ENCODE peak calls at places on chromosomes 12 and 14, in eight cellular contexts. Y is cardiac muscle cell, B is thyroid gland, K is spleen, J is heart left ventricle, P is lower lobe of right lung, S is heart right ventricle, G is MM.1S. X is an unnamed sample.

GRCh38 chr12:98901189-98901588 is 256.1 kb downstream of the APAF1 start:
- DNase-seq in Y (peak; percentile 47), B (no peak), K (no peak), J (no peak), P (no peak), S (no peak), G (no peak), X (no peak)

GRCh38 chr12:13727707-13728147 is 253.7 kb downstream of the GRIN2B start:
- DNase-seq in Y (no peak), B (no peak), K (no peak), J (no peak), P (no peak), S (no peak), G (no peak), X (no peak)

GRCh38 chr12:112107728-112108447 is 695 bp downstream of the NAA25 start:
- DNase-seq in Y (peak; percentile 88), B (peak; percentile 29), K (no peak), J (no peak), P (peak; percentile 56), S (peak; percentile 57), G (peak; percentile 6), X (no peak)

GRCh38 chr12:13242926-13243325 is 46.4 kb downstream of the EMP1 start:
- DNase-seq in Y (no peak), B (no peak), K (no peak), J (no peak), P (no peak), S (no peak), G (no peak), X (no peak)

GRCh38 chr12:6917491-6918231 is 3.3 kb downstream of the ENO2 start:
- DNase-seq in Y (no peak), B (no peak), K (peak; percentile 49), J (peak; percentile 2), P (peak; percentile 11), S (no peak), G (no peak), X (no peak)

GRCh38 chr12:88746386-88746785 is 166.1 kb upstream of the KITLG start:
- DNase-seq in Y (no peak), B (no peak), K (no peak), J (no peak), P (no peak), S (no peak), G (no peak), X (no peak)

GRCh38 chr12:7899755-7900154 is 27.0 kb upstream of the SLC2A14 start:
- DNase-seq in Y (no peak), B (no peak), K (no peak), J (no peak), P (no peak), S (no peak), G (no peak), X (no peak)

GRCh38 chr12:56581418-56582145 is 48.5 kb downstream of the BAZ2A start:
- DNase-seq in Y (no peak), B (no peak), K (no peak), J (no peak), P (no peak), S (no peak), G (no peak), X (no peak)

GRCh38 chr14:21960636-21961035 is 287.0 kb upstream of the OR4E1 start:
- DNase-seq in Y (no peak), B (no peak), K (no peak), J (no peak), P (no peak), S (no peak), G (no peak), X (no peak)

GRCh38 chr12:122111070-122111750 is 32.7 kb downstream of the MLXIP start:
- DNase-seq in Y (no peak), B (no peak), K (no peak), J (no peak), P (no peak), S (no peak), G (no peak), X (peak; percentile 57)

GRCh38 chr12:587551-588322 is 75.5 kb downstream of the NINJ2 start:
- DNase-seq in Y (no peak), B (no peak), K (no peak), J (no peak), P (no peak), S (no peak), G (no peak), X (no peak)

GRCh38 chr12:126974779-126975178 is 1292.2 kb upstream of the TMEM132C start:
- DNase-seq in Y (peak; percentile 5), B (no peak), K (no peak), J (no peak), P (no peak), S (no peak), G (no peak), X (no peak)

GRCh38 chr14:36301159-36301558 is 19.3 kb downstream of the MBIP start:
- DNase-seq in Y (no peak), B (peak; percentile 45), K (no peak), J (no peak), P (no peak), S (no peak), G (no peak), X (no peak)

DNA sequence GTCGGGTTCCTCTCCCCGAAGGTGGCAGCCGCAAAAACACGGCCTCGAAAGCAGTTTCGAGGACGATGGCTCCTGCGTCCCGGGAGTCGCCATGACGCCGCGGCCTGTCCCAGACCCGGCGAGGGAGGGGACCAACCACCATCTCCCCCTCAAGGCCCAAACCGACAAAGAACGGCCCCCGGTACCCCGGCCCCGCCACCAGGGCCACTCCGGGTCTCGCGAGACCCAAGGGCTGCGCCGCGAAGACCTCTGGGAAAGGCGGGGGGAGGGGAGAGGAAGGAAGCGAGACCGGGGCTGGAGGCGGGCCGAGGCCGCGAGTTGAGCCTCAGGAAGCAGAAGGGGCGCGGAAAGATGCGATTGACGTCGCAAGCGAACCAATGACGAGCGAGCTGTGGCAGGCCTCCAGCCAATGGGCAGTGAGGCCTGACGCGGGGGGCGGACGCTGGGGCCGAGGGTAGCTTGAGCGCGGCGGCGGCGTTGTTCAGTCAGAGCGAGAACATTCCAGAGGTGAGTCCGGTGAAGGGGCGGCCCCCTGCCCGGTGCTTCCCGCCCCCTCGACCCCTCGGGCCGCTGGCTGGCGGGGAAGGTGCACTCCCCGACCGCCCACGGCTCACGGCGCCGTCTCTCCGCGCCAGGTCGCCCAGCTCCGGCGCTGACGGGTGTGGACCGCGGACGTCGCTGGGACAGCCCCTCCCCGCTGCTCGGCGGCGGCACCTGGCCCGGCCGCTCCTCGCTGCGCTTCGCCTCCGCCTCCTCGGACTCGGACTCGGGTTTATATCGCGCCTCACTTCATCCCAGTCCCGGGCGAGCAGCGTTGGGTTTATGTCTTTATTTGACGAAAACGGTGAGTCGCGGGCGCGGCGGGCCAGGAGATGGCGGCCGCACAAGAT is at the start of gene EIF5:
- DNase-seq in Y (peak; percentile 99), B (peak; percentile 99), K (peak; percentile 99), J (peak; percentile 99), P (peak; percentile 99), S (peak; percentile 100), G (peak; percentile 92), X (peak; percentile 99)
- TF ChIP-seq CTCF in Y (peak; percentile 6), B (peak; percentile 9), K (peak; percentile 75), J (no peak), P (no peak), S (peak; percentile 26), G (no peak), X (peak; percentile 13)

DNA sequence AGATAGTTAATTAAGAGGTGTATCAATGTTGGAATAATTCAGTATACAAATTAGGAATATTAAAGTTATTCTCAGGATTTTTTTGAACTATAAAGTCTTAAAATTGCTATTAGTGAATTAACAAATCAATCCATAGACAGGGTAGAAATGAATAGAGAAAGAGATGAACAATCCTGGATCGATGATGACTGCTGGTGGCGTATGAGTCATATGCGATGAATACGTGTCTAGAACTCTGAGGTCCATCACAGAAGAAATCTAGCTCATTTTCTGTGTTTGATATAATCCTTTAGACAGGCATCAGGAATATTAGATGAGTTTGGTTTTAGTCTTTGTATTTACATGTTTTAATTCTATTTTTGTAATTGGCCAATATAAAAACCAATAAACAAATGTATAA is 85.4 kb upstream of the RTL1 start:
- DNase-seq in Y (no peak), B (no peak), K (no peak), J (no peak), P (no peak), S (no peak), G (no peak), X (no peak)
- H3K4me1 ChIP-seq in Y (no peaks in the 10 kb centered on the region), B (no peaks in the 10 kb centered on the region), K (no peaks in the 10 kb centered on the region), J (no peaks in the 10 kb centered on the region), P (no peaks in the 10 kb centered on the region), S (no peaks in the 10 kb centered on the region), G (no peaks in the 10 kb centered on the region), X (no peaks in the 10 kb centered on the region)

GRCh38 chr14:100429537-100429936 is 106.4 kb downstream of the SLC25A47 start:
- DNase-seq in Y (no peak), B (no peak), K (no peak), J (no peak), P (no peak), S (no peak), G (no peak), X (no peak)

GRCh38 chr14:100428727-100429126 is 105.6 kb downstream of the SLC25A47 start:
- DNase-seq in Y (no peak), B (no peak), K (peak; percentile 25), J (no peak), P (no peak), S (no peak), G (no peak), X (no peak)

GRCh38 chr14:100425454-100425814 is 102.3 kb downstream of the SLC25A47 start:
- DNase-seq in Y (no peak), B (no peak), K (peak; percentile 40), J (no peak), P (no peak), S (no peak), G (no peak), X (no peak)

GRCh38 chr14:100426331-100426730 is 103.2 kb downstream of the SLC25A47 start:
- DNase-seq in Y (no peak), B (no peak), K (peak; percentile 50), J (no peak), P (no peak), S (no peak), G (no peak), X (no peak)

DNA sequence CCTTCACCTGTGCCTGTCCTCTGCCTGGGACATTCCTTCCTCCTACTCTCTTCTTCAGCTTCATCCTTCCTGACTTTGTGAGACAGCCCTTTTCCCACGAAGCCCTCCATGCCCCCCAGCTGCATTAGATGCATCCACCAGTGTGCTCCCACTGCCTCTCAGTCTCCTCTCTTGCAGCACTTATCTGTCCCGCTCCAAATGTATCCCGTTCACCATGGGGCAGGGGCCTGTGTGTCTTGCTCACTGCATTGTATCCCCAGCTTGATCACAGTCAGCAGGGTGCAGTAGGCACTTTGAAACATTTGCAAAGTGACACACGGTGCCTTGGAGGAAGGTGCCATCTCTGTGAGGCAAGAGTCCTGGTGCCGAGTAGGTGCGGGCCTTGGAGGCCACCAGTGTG is 104.0 kb downstream of the SLC25A47 start:
- DNase-seq in Y (no peak), B (no peak), K (peak; percentile 51), J (no peak), P (no peak), S (no peak), G (no peak), X (no peak)
- H3K27ac ChIP-seq in Y (no peak overlapping the region), B (no peak overlapping the region), K (no peak overlapping the region), J (no peak overlapping the region), P (no peak overlapping the region), S (no peak overlapping the region), G (no peak overlapping the region), X (no peak overlapping the region)

GRCh38 chr12:104109446-104110271 is 28.4 kb downstream of the NFYB start:
- DNase-seq in Y (no peak), B (no peak), K (no peak), J (no peak), P (no peak), S (no peak), G (no peak), X (no peak)
- TF ChIP-seq CTCF in Y (no peak), B (no peak), K (no peak), J (no peak), P (no peak), S (no peak), G (no peak), X (no peak)

X was measured in Peyer's patch.